ENCODE peak calls at places on chromosomes 13 and 19, in four cellular contexts. K, T, M and U are unnamed samples.

GRCh38 chr19:51006406-51006805 is 5.0 kb upstream of the KLK8 start:
- DNase-seq in K (no peak), M (no peak), T (no peak), U (no peak)

GRCh38 chr19:32018014-32018413 is 327.4 kb upstream of the ZNF507 start:
- DNase-seq in K (no peak), M (no peak), T (no peak), U (peak; percentile 1)

GRCh38 chr13:30105381-30105780 is 202.0 kb downstream of the KATNAL1 start:
- DNase-seq in M (no peak), T (no peak), K (no peak), U (no peak)

GRCh38 chr13:99162543-99162942 is 38.1 kb upstream of the UBAC2 start:
- DNase-seq in K (no peak), M (no peak), T (no peak), U (no peak)

GRCh38 chr13:51763486-51763885 is 40.5 kb downstream of the DHRS12 start:
- DNase-seq in M (no peak), T (no peak), K (no peak), U (no peak)

GRCh38 chr13:39840201-39840600 is 184.7 kb downstream of the COG6 start:
- DNase-seq in K (no peak), M (no peak), T (no peak), U (no peak)

GRCh38 chr13:60146491-60146890 is 17.2 kb downstream of the DIAPH3 start:
- DNase-seq in M (no peak), T (no peak), K (no peak), U (no peak)

GRCh38 chr19:41540041-41540695 is 35.8 kb upstream of the CEACAM21 start:
- DNase-seq in K (no peak), T (no peak), M (no peak), U (no peak)

GRCh38 chr13:98447881-98448641 is 128.8 kb downstream of the STK24 start:
- DNase-seq in T (no peak), K (no peak), M (no peak), U (peak; percentile 85)

GRCh38 chr13:77429320-77430142 is 102.6 kb upstream of the MYCBP2 start:
- DNase-seq in K (no peak), T (no peak), M (peak; percentile 93), U (no peak)

DNA sequence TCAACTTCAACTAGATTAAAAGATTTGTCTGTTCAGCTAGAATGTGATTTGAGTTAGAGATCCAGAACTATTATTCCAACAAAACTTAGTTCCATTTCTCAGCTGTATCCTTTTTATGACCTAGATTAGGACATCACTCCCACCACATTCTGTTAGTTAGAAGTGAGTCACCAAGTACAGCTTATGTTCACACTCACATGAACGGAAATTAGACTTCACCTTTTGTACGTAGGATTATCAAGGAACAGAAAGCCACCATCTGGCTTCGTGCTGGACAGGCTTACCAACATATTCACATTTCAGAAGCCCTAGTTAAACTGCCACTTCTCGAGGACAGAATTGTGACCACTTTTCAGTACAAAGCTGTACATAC is 142.4 kb downstream of the SUCLA2 start:
- DNase-seq in M (no peak), K (no peak), T (no peak), U (no peak)
- TF ChIP-seq KDM1A in M (no peak), K (no peak), T (no peak), U (no peak)

DNA sequence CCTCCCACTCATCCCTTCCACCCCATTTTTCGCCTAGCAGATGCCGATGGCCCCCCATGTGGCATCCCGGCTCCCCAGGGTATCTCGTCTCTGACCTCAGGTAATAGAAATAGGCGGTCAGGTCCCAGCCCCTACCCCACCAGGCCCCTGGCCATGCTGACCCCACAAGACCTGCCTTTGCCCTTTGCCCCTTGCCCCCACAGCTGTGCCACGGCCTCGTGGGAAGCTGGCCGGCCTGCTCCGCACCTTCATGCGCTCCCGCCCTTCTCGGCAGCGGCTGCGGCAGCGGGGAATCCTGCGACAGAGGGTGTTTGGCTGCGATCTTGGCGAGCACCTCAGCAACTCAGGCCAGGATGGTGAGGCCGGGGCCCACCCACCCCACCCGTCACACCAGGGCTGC is 5.4 kb downstream of the ARHGAP33 start:
- DNase-seq in T (no peak), M (no peak), K (no peak), U (no peak)
- TF ChIP-seq SRF in T (no peak), M (no peak), K (no peak), U (no peak)

DNA sequence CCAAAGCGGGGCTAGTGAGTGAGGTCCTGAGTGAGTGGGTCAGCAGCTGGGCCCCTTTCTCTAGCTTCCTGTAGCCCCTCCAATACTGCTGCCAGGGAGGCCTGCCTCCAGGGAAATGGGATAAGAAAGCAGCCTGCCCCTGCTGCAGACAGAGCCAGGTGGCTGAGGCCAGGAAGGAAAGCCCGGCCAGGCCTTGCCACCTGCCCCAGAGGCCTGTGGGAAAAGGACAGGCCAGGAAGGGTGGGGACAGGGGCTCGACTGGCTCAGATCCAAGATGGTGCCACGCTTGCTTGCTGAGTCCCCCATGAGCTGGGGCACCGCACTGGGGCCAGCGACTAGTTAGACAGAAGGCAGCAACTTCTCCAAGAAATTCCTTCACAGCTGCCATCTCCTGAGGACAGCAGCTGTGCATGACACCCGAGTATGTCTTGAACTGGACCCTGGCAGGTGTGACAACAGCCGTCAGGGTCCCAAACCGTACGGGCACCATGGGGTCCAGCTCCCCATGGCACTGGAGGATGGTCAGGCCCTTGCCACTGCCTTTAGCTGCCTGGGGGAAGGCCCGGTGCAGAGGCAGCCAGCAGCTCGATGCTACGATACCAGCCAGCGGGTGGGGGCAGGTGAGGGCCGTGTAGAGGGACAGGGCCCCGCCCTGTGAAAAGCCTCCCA is 5.0 kb upstream of the PRR36 start:
- DNase-seq in T (no peak), M (no peak), K (no peak), U (no peak)
- TF ChIP-seq KDM1A in T (no peak), M (no peak), K (no peak), U (no peak)

GRCh38 chr13:37106642-37107041 is 1.2 kb upstream of the CSNK1A1L start:
- DNase-seq in K (no peak), T (no peak), M (no peak), U (no peak)
- TF ChIP-seq SRF in K (no peak), T (no peak), M (no peak), U (no peak)

GRCh38 chr19:45356760-45357444 is 13.5 kb downstream of the ERCC2 start:
- DNase-seq in T (no peak), M (no peak), K (no peak), U (no peak)
- TF ChIP-seq KDM1A in T (peak; percentile 79), M (no peak), K (no peak), U (no peak)

DNA sequence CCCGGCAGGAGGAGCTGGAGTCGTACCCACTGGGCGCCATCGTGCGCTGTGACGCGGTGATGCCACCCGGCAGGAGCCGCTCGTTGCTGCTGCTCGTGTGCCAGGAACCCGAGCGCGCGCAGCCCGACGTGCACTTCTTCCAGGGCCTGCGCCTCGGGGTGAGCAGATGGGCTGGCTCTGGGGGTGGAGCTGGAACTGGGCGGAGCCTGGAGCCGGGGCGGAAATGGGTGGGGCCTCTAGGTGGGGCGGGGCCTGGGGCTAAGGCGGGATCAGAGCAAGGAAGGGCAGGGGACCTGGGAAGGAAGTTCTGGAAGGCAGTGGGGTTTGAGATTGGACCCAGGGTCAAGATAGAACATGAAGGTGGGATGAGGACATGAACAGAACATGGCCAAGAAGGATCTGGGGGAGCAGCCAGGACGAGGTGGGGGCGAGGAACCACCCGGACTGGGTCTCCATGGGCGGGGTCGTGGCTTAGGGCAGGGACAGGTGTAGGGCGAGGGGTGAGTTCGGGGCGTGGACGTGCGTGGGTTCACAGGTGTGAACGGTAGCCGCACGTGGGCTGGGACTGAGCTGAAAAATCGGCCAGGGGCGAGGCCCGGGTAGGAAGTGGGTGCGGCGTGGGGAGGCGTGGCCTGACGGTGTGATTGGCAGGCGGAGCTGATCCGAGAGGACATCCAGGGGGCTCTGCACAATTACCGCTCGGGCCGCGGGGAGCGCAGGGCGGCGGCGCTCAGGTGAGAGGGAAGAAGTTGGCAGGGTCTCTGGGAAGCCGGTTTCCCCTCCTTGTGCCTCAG is 4.6 kb downstream of the EPS8L1 start:
- DNase-seq in K (peak; percentile 35), M (no peak), T (peak; percentile 96), U (peak; percentile 94)
- TF ChIP-seq SRF in K (no peak), M (no peak), T (no peak), U (no peak)

DNA sequence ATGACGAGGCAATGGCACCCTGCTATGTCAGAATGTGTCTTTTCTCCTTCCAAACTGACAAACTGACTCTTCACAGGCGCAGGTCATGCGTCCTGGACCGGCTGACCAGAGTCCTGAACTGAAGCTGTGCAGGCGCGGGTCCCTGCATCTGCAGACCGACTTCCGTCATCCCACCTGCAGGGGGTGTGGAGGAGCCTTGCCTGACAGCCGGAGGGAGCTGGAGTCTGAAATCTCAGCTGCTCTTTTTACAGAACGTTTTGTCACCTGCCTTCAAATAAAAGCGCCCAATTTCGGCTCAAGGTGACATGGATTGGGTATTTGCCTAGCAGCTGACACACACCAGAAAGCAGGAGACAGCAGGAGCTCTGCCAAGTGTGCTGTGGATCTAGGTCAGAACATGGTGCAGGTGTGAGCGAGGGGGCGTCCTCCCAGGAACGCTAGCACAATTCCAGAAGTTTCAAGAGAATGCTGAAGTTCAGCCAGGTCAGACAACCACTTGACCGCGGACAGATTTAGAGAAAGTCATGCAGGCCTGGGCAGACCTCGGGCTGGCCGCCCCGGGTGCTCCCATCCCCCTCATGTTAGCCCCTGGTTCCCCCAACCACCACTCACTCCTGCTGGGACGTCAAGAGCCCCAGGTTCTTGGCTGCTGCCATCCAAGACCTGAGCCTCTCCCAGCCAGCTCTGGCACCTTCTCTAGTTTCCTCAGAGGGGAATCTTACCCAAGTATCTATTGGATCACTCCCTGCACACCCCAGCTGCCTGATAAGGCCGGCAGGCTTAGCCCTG is 32.8 kb downstream of the ELL start:
- DNase-seq in T (peak; percentile 65), K (peak; percentile 50), M (no peak), U (no peak)
- TF ChIP-seq KDM1A in T (no peak), K (no peak), M (no peak), U (no peak)

DNA sequence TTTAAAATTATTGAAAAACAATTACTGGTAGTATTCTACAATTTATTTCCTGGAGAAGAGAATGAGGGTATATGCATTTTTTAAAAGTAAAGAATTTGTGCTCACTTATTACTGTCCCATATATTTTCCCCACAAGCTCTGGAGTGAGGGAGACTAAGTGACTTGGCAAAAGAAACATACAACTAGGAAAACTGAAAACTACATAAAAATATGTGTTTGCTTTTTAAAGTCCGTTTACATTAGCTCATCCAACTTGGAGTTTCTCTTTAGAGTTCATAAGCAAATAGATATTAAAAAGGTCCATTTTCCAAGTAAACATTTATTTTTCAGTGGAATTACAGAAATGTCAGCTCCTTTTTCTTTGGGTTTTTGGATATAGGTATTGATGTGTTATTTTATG is 729.6 kb downstream of the EFNB2 start:
- DNase-seq in K (no peak), M (no peak), T (no peak), U (no peak)
- TF ChIP-seq SRF in K (no peak), M (no peak), T (no peak), U (no peak)